ENCODE peak calls at places on chromosome 12, in ten cellular contexts. X is PC-3, H is upper lobe of right lung, A is ascending aorta, I is mammary epithelial cell, C is GM23248, P is neuronal stem cell, U is epithelial cell of prostate, E is foreskin keratinocyte, M is psoas muscle. J is an unnamed sample.

GRCh38 chr12:65740873-65741600 is 83.2 kb upstream of the HMGA2 start:
- DNase-seq in E (peak; percentile 68), I (peak; percentile 73), A (no peak), P (peak; percentile 87), X (peak; percentile 42), C (peak; percentile 88), U (no peak), H (peak; percentile 82), M (peak; percentile 73), J (peak; percentile 72)

GRCh38 chr12:117718559-117718958 is 250.2 kb downstream of the KSR2 start:
- DNase-seq in H (no peak), U (no peak), M (no peak), C (no peak), E (no peak), A (no peak), X (no peak), P (no peak), I (no peak), J (no peak)

GRCh38 chr12:4934651-4935050 is 24.9 kb downstream of the KCNA1 start:
- DNase-seq in C (peak; percentile 24), I (peak; percentile 23), A (no peak), U (no peak), X (peak; percentile 30), H (no peak), P (no peak), M (no peak), E (peak; percentile 39), J (peak; percentile 20)

GRCh38 chr12:22600226-22600625 is 24.7 kb upstream of the ETNK1 start:
- DNase-seq in H (no peak), E (no peak), I (no peak), C (no peak), M (no peak), U (no peak), P (no peak), X (no peak), A (no peak), J (no peak)

GRCh38 chr12:102948941-102949352 is 8.5 kb upstream of the ASCL1 start:
- DNase-seq in C (peak; percentile 47), E (no peak), U (no peak), H (no peak), A (no peak), I (no peak), P (no peak), M (no peak), X (peak; percentile 64), J (peak; percentile 27)

GRCh38 chr12:39619316-39619659 is 315 bp downstream of the ABCD2 start:
- DNase-seq in P (no peak), C (no peak), M (no peak), A (no peak), E (no peak), X (no peak), U (no peak), H (no peak), I (no peak), J (no peak)

GRCh38 chr12:123433615-123434014 is 2.9 kb downstream of the RILPL2 start:
- DNase-seq in C (no peak), I (no peak), M (no peak), A (no peak), X (no peak), E (no peak), H (no peak), U (no peak), P (no peak), J (no peak)

GRCh38 chr12:130127909-130128763 is 34.1 kb upstream of the FZD10 start:
- DNase-seq in C (peak; percentile 59), U (no peak), E (peak; percentile 61), M (peak; percentile 71), A (peak; percentile 71), H (no peak), I (no peak), P (no peak), X (no peak), J (no peak)

GRCh38 chr12:75954749-75955148 is 76.8 kb downstream of the PHLDA1 start:
- DNase-seq in P (no peak), E (no peak), I (no peak), U (no peak), M (no peak), A (no peak), H (no peak), X (no peak), C (no peak), J (no peak)

GRCh38 chr12:6635856-6636521 is at the start of gene LPAR5:
- DNase-seq in C (peak; percentile 80), I (peak; percentile 69), U (peak; percentile 43), P (no peak), H (no peak), E (peak; percentile 84), M (peak; percentile 60), A (no peak), X (peak; percentile 67), J (peak; percentile 91)

GRCh38 chr12:6641131-6641530 is 5.4 kb upstream of the LPAR5 start:
- DNase-seq in A (no peak), X (no peak), H (no peak), U (no peak), C (peak; percentile 22), M (no peak), I (no peak), P (no peak), E (no peak), J (no peak)

GRCh38 chr12:6640497-6640896 is 4.7 kb upstream of the LPAR5 start:
- DNase-seq in P (no peak), E (no peak), C (no peak), X (no peak), I (no peak), U (no peak), A (no peak), M (no peak), H (no peak), J (no peak)

GRCh38 chr12:6638305-6638704 is 2.5 kb upstream of the LPAR5 start:
- DNase-seq in P (no peak), M (peak; percentile 51), X (no peak), I (no peak), E (no peak), C (no peak), A (no peak), H (no peak), U (no peak), J (no peak)

GRCh38 chr12:6639151-6639773 is 3.5 kb upstream of the LPAR5 start:
- DNase-seq in P (no peak), A (no peak), U (no peak), C (no peak), I (no peak), X (no peak), H (no peak), E (no peak), M (peak; percentile 18), J (no peak)
- H3K27ac ChIP-seq in P (no peak overlapping the region), A (no peak overlapping the region), U (no peak overlapping the region), C (no peak overlapping the region), I (no peak overlapping the region), X (no peak overlapping the region), H (no peak overlapping the region), E (no peak overlapping the region), M (no peak overlapping the region), J (no peak overlapping the region)

DNA sequence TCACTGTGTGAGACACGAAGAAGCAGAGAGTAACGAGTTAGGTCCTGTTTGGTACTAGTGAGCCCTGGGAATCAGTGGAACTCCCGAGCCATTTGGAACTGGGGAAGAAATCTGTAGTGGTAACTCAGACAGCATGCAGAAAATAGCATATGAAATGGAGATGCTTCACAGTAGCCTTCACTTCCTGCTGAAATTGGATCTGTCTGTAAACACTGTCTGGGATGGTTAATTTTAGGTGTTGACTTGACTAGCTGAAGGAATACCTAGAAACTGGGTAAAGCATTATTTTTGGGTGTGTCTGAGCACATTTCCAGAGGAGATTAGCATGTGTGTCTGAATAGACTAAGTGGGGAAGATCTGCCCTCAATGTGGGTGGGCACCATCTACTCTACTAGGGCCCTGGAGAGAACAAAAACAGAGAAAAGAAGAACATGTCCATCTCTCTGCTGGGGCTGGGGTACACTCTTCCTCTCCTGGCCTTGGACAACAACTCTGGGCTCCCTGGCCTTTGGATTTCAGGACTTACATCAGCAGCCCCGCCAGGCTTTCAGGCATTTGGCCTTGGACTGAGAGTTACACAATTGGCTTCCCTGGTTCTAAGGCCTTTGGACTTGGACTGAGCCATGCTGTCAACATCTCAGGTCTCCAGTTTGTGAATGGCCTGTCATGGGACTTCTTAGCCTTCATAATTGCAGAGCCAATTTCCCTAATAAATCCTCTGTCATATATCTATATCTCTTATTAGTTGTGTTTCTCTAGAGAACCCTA is 14.0 kb upstream of the CRADD start:
- DNase-seq in A (no peak), U (no peak), M (peak; percentile 61), I (no peak), X (peak; percentile 29), C (no peak), E (no peak), P (no peak), H (no peak), J (no peak)
- H3K27ac ChIP-seq in A (no peak overlapping the region), U (no peak overlapping the region), M (peak overlapping the region; percentile 90), I (no peak overlapping the region), X (no peak overlapping the region), C (no peak overlapping the region), E (no peak overlapping the region), P (no peak overlapping the region), H (no peak overlapping the region), J (no peak overlapping the region)

DNA sequence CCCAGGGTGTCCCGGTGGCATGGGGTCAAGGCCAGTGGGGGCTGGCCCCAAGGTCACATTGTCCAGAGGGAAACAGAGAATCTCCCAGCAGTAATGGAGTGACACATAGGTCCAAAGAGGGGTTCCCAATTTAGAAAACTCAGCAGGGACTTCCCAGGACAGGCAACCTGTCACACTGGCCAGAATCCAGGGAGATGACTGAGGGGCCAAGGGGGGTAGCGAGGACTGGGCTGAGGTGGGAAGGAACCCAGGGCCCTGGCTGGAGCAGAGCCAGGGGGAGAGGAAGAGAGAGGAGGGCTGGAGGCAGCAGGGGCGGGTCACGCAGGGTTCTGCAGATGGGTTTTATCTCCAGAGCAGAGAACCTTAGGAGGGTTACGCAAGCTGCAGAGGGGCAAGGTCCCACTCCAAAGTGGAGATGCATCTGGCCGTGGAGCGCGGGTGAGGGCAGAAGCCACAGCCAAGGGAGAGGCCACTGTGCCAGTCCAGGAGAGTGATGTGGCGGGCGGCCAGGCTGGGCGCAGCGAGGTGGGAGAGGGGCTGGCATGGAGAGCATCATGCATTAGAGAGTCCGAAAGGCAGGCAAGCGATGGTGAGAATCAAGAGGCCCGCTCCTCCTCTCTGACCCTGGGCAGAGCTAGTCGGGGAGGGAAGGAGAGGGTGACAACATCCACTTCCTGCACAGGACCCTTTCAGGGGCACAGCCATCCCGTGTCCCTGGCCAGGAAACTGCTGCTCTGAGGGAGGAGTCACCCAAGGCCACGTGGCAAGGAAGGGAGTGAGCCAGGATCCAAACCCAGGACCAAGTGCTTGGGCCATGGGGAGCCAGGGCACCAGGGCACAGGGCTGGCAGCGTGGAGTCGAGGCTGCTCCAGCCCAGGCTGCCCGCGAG is 29.0 kb downstream of the NCOR2 start:
- DNase-seq in H (no peak), P (no peak), A (no peak), M (peak; percentile 51), U (no peak), I (no peak), C (no peak), E (no peak), X (no peak), J (no peak)
- H3K27ac ChIP-seq in H (peak overlapping the region; percentile 63), P (no peak overlapping the region), A (no peak overlapping the region), M (peak overlapping the region; percentile 61), U (no peak overlapping the region), I (no peak overlapping the region), C (no peak overlapping the region), E (no peak overlapping the region), X (no peak overlapping the region), J (peak overlapping the region; percentile 67)

DNA sequence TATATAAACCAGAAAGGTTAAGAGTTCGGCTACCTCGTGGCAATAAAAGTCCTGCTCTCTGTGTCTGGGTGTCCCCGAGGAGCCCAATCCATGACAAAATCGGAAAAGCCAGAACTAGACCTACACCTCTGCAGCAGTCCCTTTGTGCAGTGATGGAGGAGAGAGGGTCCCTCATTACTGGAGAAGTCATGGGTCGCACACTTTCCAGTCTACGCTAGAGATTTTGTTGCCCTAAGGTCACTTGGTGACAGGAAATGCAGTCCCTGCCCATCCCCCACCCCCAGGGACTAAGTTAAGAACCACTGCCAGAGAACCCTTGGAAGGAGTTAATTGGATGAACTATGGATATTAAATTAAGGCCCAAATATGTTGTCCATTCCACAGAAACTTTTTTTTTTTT is 104.4 kb upstream of the ATF7IP start:
- DNase-seq in U (no peak), X (no peak), A (no peak), E (no peak), I (no peak), C (no peak), H (no peak), M (no peak), P (no peak), J (no peak)
- H3K27ac ChIP-seq in U (peak overlapping the region; percentile 93), X (peak overlapping the region; percentile 88), A (peak overlapping the region; percentile 74), E (peak overlapping the region; percentile 77), I (peak overlapping the region; percentile 95), C (peak overlapping the region; percentile 90), H (peak overlapping the region; percentile 93), M (peak overlapping the region; percentile 76), P (peak overlapping the region; percentile 96), J (peak overlapping the region; percentile 86)